ENCODE peak calls at places on chromosome 14, in eight cellular contexts. One of them, this sample, is unnamed.

GRCh38 chr14:54782803-54783659 is 119.6 kb downstream of the GCH1 start:
- DNase-seq in activated naive CD4-positive, alpha-beta T cell treated with anti-CD3 and anti-CD28 coated beads, Interleukin-2, amount 10 ng/mL, durations not matched to agents 7 days and 5 days: peak
- DNase-seq in NCI-H1417: no peak
- DNase-seq in fibroblast of villous mesenchyme: peak
- DNase-seq in C1 segment of cervical spinal cord: no peak
- DNase-seq in MM.1S: peak
- DNase-seq in left ventricle myocardium inferior: no peak
- DNase-seq in pancreas: no peak
- DNase-seq in this sample: no peak

GRCh38 chr14:96221841-96222240 is 17.2 kb downstream of the BDKRB2 start:
- DNase-seq in NCI-H1417: no peak
- DNase-seq in activated naive CD4-positive, alpha-beta T cell treated with anti-CD3 and anti-CD28 coated beads, Interleukin-2, amount 10 ng/mL, durations not matched to agents 7 days and 5 days: no peak
- DNase-seq in fibroblast of villous mesenchyme: no peak
- DNase-seq in left ventricle myocardium inferior: no peak
- DNase-seq in MM.1S: no peak
- DNase-seq in pancreas: no peak
- DNase-seq in C1 segment of cervical spinal cord: no peak
- DNase-seq in this sample: no peak

GRCh38 chr14:80770114-80770917 is 171.2 kb downstream of the CEP128 start:
- DNase-seq in MM.1S: no peak
- DNase-seq in C1 segment of cervical spinal cord: no peak
- DNase-seq in pancreas: no peak
- DNase-seq in left ventricle myocardium inferior: no peak
- DNase-seq in activated naive CD4-positive, alpha-beta T cell treated with anti-CD3 and anti-CD28 coated beads, Interleukin-2, amount 10 ng/mL, durations not matched to agents 7 days and 5 days: no peak
- DNase-seq in fibroblast of villous mesenchyme: peak
- DNase-seq in NCI-H1417: no peak
- DNase-seq in this sample: no peak

GRCh38 chr14:96666088-96666487 is 131.1 kb upstream of the VRK1 start:
- DNase-seq in fibroblast of villous mesenchyme: no peak
- DNase-seq in pancreas: no peak
- DNase-seq in left ventricle myocardium inferior: no peak
- DNase-seq in NCI-H1417: no peak
- DNase-seq in MM.1S: no peak
- DNase-seq in C1 segment of cervical spinal cord: no peak
- DNase-seq in activated naive CD4-positive, alpha-beta T cell treated with anti-CD3 and anti-CD28 coated beads, Interleukin-2, amount 10 ng/mL, durations not matched to agents 7 days and 5 days: no peak
- DNase-seq in this sample: no peak

GRCh38 chr14:98548071-98548686 is 723.8 kb downstream of the BCL11B start:
- DNase-seq in activated naive CD4-positive, alpha-beta T cell treated with anti-CD3 and anti-CD28 coated beads, Interleukin-2, amount 10 ng/mL, durations not matched to agents 7 days and 5 days: no peak
- DNase-seq in NCI-H1417: no peak
- DNase-seq in MM.1S: no peak
- DNase-seq in left ventricle myocardium inferior: no peak
- DNase-seq in C1 segment of cervical spinal cord: no peak
- DNase-seq in pancreas: no peak
- DNase-seq in fibroblast of villous mesenchyme: no peak
- DNase-seq in this sample: no peak

GRCh38 chr14:105178069-105178867 is 2.8 kb downstream of the NUDT14 start:
- DNase-seq in activated naive CD4-positive, alpha-beta T cell treated with anti-CD3 and anti-CD28 coated beads, Interleukin-2, amount 10 ng/mL, durations not matched to agents 7 days and 5 days: no peak
- DNase-seq in NCI-H1417: no peak
- DNase-seq in MM.1S: no peak
- DNase-seq in left ventricle myocardium inferior: no peak
- DNase-seq in fibroblast of villous mesenchyme: no peak
- DNase-seq in C1 segment of cervical spinal cord: no peak
- DNase-seq in pancreas: no peak
- DNase-seq in this sample: no peak

GRCh38 chr14:98803196-98803595 is 468.8 kb downstream of the BCL11B start:
- DNase-seq in left ventricle myocardium inferior: no peak
- DNase-seq in pancreas: no peak
- DNase-seq in C1 segment of cervical spinal cord: no peak
- DNase-seq in MM.1S: no peak
- DNase-seq in activated naive CD4-positive, alpha-beta T cell treated with anti-CD3 and anti-CD28 coated beads, Interleukin-2, amount 10 ng/mL, durations not matched to agents 7 days and 5 days: no peak
- DNase-seq in fibroblast of villous mesenchyme: no peak
- DNase-seq in NCI-H1417: no peak
- DNase-seq in this sample: no peak

GRCh38 chr14:69547701-69548348 is 26.8 kb downstream of the CCDC177 start:
- DNase-seq in C1 segment of cervical spinal cord: no peak
- DNase-seq in fibroblast of villous mesenchyme: no peak
- DNase-seq in pancreas: no peak
- DNase-seq in left ventricle myocardium inferior: no peak
- DNase-seq in NCI-H1417: no peak
- DNase-seq in MM.1S: no peak
- DNase-seq in activated naive CD4-positive, alpha-beta T cell treated with anti-CD3 and anti-CD28 coated beads, Interleukin-2, amount 10 ng/mL, durations not matched to agents 7 days and 5 days: peak
- DNase-seq in this sample: no peak

GRCh38 chr14:96997269-96997668 is 200.1 kb downstream of the VRK1 start:
- DNase-seq in C1 segment of cervical spinal cord: no peak
- DNase-seq in pancreas: no peak
- DNase-seq in fibroblast of villous mesenchyme: no peak
- DNase-seq in left ventricle myocardium inferior: no peak
- DNase-seq in MM.1S: no peak
- DNase-seq in activated naive CD4-positive, alpha-beta T cell treated with anti-CD3 and anti-CD28 coated beads, Interleukin-2, amount 10 ng/mL, durations not matched to agents 7 days and 5 days: no peak
- DNase-seq in NCI-H1417: no peak
- DNase-seq in this sample: no peak